ENCODE peak calls at places on chromosomes 2 and 18, in six cellular contexts. F, I, A, R, X and K are unnamed samples. For H3K36me3, the result is how much of the 10 kb centered on the place peaks cover.

GRCh38 chr2:70828115-70828514 is 7.5 kb downstream of the CD207 start:
- DNase-seq in R (no peak), I (no peak), F (no peak), A (no peak), X (peak), K (no peak)

GRCh38 chr2:239392072-239392357 is 8.8 kb downstream of the HDAC4 start:
- DNase-seq in I (no peak), F (peak), A (peak), R (no peak), X (no peak), K (no peak)

GRCh38 chr18:76821356-76821874 is 942 bp upstream of the ZNF236 start:
- DNase-seq in R (no peak), F (no peak), A (no peak), I (no peak), X (no peak), K (no peak)

GRCh38 chr18:13232060-13232917 is 13.7 kb downstream of the LDLRAD4 start:
- DNase-seq in I (no peak), X (no peak), R (peak), F (peak), A (no peak), K (peak)

GRCh38 chr2:88694015-88694414 is 2.5 kb downstream of the RPIA start:
- DNase-seq in R (no peak), X (peak), I (no peak), A (peak), F (no peak), K (peak)

GRCh38 chr2:16729901-16730300 is 64.3 kb upstream of the CYRIA start:
- DNase-seq in A (no peak), X (no peak), F (no peak), I (no peak), R (no peak), K (no peak)

GRCh38 chr2:29443627-29444026 is 328.4 kb downstream of the CLIP4 start:
- DNase-seq in R (no peak), X (no peak), I (no peak), A (no peak), F (no peak), K (no peak)

GRCh38 chr2:54613361-54613760 is 110.1 kb upstream of the EML6 start:
- DNase-seq in I (no peak), A (peak), X (no peak), F (no peak), R (no peak), K (no peak)

GRCh38 chr2:20198001-20198400 is 26.9 kb downstream of the SDC1 start:
- DNase-seq in F (no peak), I (peak), A (no peak), R (no peak), X (peak), K (no peak)

GRCh38 chr2:221833972-221834371 is 261.9 kb upstream of the EPHA4 start:
- DNase-seq in A (no peak), I (no peak), F (no peak), R (no peak), X (no peak), K (no peak)

GRCh38 chr2:45390433-45390832 is 220.6 kb downstream of the SRBD1 start:
- DNase-seq in R (no peak), A (no peak), X (no peak), I (no peak), F (no peak), K (no peak)

GRCh38 chr2:74100254-74101216 is 47.2 kb downstream of the BOLA3 start:
- DNase-seq in F (no peak), I (peak), R (no peak), A (no peak), X (no peak), K (no peak)

GRCh38 chr2:39492095-39492590 is 55.1 kb upstream of the MAP4K3 start:
- DNase-seq in R (peak), F (no peak), I (no peak), A (no peak), X (no peak), K (no peak)

GRCh38 chr2:197211881-197212342 is 98.7 kb downstream of the ANKRD44 start:
- DNase-seq in I (no peak), R (no peak), A (no peak), F (no peak), X (no peak), K (no peak)

GRCh38 chr2:26812731-26813130 is 26.9 kb downstream of the CENPA start:
- DNase-seq in I (no peak), R (no peak), F (no peak), X (no peak), A (no peak), K (no peak)

DNA sequence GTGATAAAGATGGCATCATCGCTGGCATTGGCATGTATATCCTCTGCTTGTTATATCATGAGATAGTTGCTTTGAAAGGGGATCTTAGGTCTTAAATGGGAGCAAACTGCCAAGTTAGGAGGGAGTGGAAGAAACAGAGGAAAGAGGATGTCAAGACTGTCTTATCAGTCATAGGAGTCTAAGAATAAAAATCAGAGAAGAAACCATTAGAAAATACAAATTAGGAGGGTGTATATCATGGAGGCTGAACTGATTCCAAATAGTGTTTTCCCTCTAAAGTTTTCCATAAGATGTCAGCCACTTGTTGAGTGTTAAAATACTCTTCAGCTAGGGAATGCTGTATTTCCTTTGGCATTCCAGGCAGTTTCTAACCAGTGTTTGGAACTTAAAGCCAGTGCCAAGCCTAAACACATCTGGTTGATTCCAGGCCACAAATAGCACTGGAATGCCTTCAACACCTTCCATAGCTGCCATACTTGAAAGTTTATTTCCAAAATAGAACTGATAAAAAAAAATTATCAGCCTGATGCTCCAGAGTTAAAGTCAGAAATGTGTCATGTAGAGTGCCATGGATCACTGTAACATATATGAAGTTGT is 129.4 kb downstream of the ZEB2 start:
- DNase-seq in F (no peak), R (peak), X (no peak), I (no peak), A (no peak), K (no peak)
- H3K36me3 ChIP-seq in F (under half), R (under half), X (under half), I (under half), A (under half), K (under half)

GRCh38 chr18:35127201-35127600 is 86.0 kb downstream of the MAPRE2 start:
- DNase-seq in F (no peak), X (no peak), R (peak), A (no peak), I (no peak), K (no peak)
- TF ChIP-seq CTCF in F (no peak), X (no peak), R (peak), A (no peak), I (no peak), K (no peak)

GRCh38 chr2:237662671-237663093 is 35.3 kb downstream of the LRRFIP1 start:
- DNase-seq in R (peak), F (peak), X (peak), I (peak), A (peak), K (peak)
- H3K4me3 ChIP-seq in R (no peak), F (no peak), X (no peak), I (no peak), A (no peak), K (peak)

DNA sequence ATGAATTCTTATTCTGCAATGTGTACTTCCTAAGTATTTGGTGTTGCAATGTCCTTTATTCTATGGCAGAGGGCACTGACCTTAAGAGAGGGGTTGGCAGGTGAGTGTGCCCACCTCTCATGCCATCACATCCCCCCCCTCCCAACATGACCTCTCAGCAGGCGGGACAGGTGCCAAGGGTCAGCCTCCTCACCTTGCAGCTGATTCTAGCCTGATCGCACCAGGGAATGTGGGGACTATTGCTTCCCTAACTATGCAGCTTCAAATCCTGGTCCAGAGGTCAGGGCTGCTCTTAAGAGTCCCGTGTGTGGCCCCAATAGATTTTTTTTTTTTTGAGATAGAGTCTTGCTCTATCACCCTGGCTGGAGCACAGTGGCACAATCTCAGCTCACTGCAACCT is 9.5 kb downstream of the HJURP start:
- DNase-seq in A (no peak), I (no peak), R (no peak), X (no peak), F (no peak), K (no peak)
- H3K36me3 ChIP-seq in A (under half), I (under half), R (under half), X (under half), F (under half), K (under half)

GRCh38 chr2:181953773-181954537 is 31.7 kb upstream of the PPP1R1C start:
- DNase-seq in F (no peak), A (peak), R (peak), I (peak), X (peak), K (peak)

GRCh38 chr2:181955010-181955409 is 30.6 kb upstream of the PPP1R1C start:
- DNase-seq in F (no peak), X (no peak), A (no peak), R (peak), I (no peak), K (no peak)

GRCh38 chr2:181957668-181958067 is 28.0 kb upstream of the PPP1R1C start:
- DNase-seq in I (no peak), R (no peak), F (no peak), A (no peak), X (no peak), K (no peak)

GRCh38 chr2:181952413-181953226 is 33.0 kb upstream of the PPP1R1C start:
- DNase-seq in I (no peak), R (no peak), A (no peak), X (no peak), F (no peak), K (no peak)

GRCh38 chr2:181954538-181954883 is 31.1 kb upstream of the PPP1R1C start:
- DNase-seq in R (peak), A (no peak), F (no peak), I (no peak), X (no peak), K (no peak)
- TF ChIP-seq CTCF in R (no peak), A (no peak), F (no peak), I (no peak), X (no peak), K (no peak)

DNA sequence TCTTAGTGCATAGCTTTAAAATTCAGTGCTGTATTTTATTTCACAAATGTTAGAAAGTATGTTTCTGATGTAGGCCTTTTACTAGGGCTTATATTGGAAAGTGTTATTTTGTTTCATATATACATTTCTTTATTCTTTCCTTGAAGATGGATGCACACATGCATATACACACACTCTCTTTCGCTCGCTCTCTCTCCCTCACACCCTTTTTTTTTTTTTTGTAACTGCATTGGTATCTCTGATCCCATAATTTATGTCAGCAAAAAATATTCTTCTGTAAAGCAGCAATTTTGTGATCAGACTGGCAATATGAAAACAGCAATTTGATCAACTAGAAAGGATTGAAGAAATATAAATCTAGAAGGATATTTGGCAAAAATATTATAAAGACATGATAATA is 2.0 kb downstream of the MBD5 start:
- DNase-seq in I (no peak), X (no peak), F (no peak), A (no peak), R (no peak), K (no peak)
- H3K4me3 ChIP-seq in I (no peak), X (no peak), F (no peak), A (no peak), R (peak), K (peak)

DNA sequence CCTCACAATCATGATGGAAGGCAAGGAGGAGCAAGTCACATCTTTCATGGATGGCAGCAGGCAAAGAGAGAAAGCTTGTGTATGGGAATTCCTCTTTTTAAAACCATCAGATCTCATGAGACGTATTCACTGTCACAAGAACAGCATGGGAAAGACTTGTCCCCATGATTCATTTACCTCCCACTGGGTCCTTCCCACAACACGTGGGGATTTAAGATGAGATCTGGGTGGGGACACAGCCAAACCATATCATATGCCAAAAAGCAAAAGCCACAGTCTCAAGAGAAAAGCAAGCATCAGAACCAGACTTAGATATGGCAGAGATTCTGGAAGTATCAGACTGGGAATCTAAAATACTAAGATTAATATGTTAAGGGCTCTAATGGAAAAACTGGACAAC is 29.9 kb upstream of the SCRN3 start:
- DNase-seq in X (no peak), I (no peak), R (no peak), A (no peak), F (no peak), K (no peak)
- H3K36me3 ChIP-seq in X (under half), I (under half), R (under half), A (under half), F (half or more), K (under half)